ENCODE peak calls at places on chromosome 12, in eight cellular contexts. One of them, this sample, is unnamed. For H3K4me1 and H3K9me3, the result is how much of the 10 kb centered on the place peaks cover.

GRCh38 chr12:49296034-49296835 is 1.3 kb downstream of the PRPH start:
- DNase-seq in mucosa of descending colon: no peak
- DNase-seq in GM23248: peak
- DNase-seq in A549: peak
- DNase-seq in iPS DF 6.9: no peak
- DNase-seq in naive thymus-derived CD4-positive, alpha-beta T cell: peak
- DNase-seq in PC-3: peak
- DNase-seq in Panc1: no peak
- DNase-seq in this sample: peak

GRCh38 chr12:51683763-51684357 is 92.8 kb downstream of the SCN8A start:
- DNase-seq in mucosa of descending colon: no peak
- DNase-seq in GM23248: peak
- DNase-seq in A549: no peak
- DNase-seq in iPS DF 6.9: no peak
- DNase-seq in naive thymus-derived CD4-positive, alpha-beta T cell: no peak
- DNase-seq in PC-3: peak
- DNase-seq in Panc1: no peak
- DNase-seq in this sample: no peak

GRCh38 chr12:19095869-19096480 is 33.6 kb upstream of the PLEKHA5 start:
- DNase-seq in mucosa of descending colon: no peak
- DNase-seq in GM23248: peak
- DNase-seq in A549: no peak
- DNase-seq in iPS DF 6.9: no peak
- DNase-seq in naive thymus-derived CD4-positive, alpha-beta T cell: no peak
- DNase-seq in PC-3: peak
- DNase-seq in Panc1: no peak
- DNase-seq in this sample: no peak

GRCh38 chr12:57863676-57864075 is 17.1 kb upstream of the CTDSP2 start:
- DNase-seq in mucosa of descending colon: no peak
- DNase-seq in GM23248: no peak
- DNase-seq in A549: no peak
- DNase-seq in iPS DF 6.9: no peak
- DNase-seq in naive thymus-derived CD4-positive, alpha-beta T cell: no peak
- DNase-seq in PC-3: no peak
- DNase-seq in Panc1: no peak
- DNase-seq in this sample: no peak

GRCh38 chr12:126891789-126892188 is 1375.2 kb upstream of the TMEM132C start:
- DNase-seq in mucosa of descending colon: no peak
- DNase-seq in GM23248: no peak
- DNase-seq in A549: no peak
- DNase-seq in iPS DF 6.9: no peak
- DNase-seq in naive thymus-derived CD4-positive, alpha-beta T cell: no peak
- DNase-seq in PC-3: peak
- DNase-seq in Panc1: no peak
- DNase-seq in this sample: no peak

GRCh38 chr12:88856201-88856600 is 275.9 kb upstream of the KITLG start:
- DNase-seq in mucosa of descending colon: no peak
- DNase-seq in GM23248: no peak
- DNase-seq in A549: no peak
- DNase-seq in iPS DF 6.9: no peak
- DNase-seq in naive thymus-derived CD4-positive, alpha-beta T cell: no peak
- DNase-seq in PC-3: no peak
- DNase-seq in Panc1: no peak
- DNase-seq in this sample: no peak

GRCh38 chr12:117026343-117026742 is 72.9 kb downstream of the TESC start:
- DNase-seq in mucosa of descending colon: no peak
- DNase-seq in GM23248: no peak
- DNase-seq in A549: no peak
- DNase-seq in iPS DF 6.9: no peak
- DNase-seq in naive thymus-derived CD4-positive, alpha-beta T cell: no peak
- DNase-seq in PC-3: no peak
- DNase-seq in Panc1: no peak
- DNase-seq in this sample: no peak

GRCh38 chr12:27843714-27844245 is 63.7 kb upstream of the MANSC4 start:
- DNase-seq in mucosa of descending colon: no peak
- DNase-seq in GM23248: no peak
- DNase-seq in A549: no peak
- DNase-seq in iPS DF 6.9: no peak
- DNase-seq in naive thymus-derived CD4-positive, alpha-beta T cell: no peak
- DNase-seq in PC-3: no peak
- DNase-seq in Panc1: no peak
- DNase-seq in this sample: no peak

GRCh38 chr12:116130431-116130830 is 147.1 kb downstream of the MED13L start:
- DNase-seq in mucosa of descending colon: no peak
- DNase-seq in GM23248: peak
- DNase-seq in A549: no peak
- DNase-seq in iPS DF 6.9: no peak
- DNase-seq in naive thymus-derived CD4-positive, alpha-beta T cell: no peak
- DNase-seq in PC-3: no peak
- DNase-seq in Panc1: no peak
- DNase-seq in this sample: no peak

GRCh38 chr12:12505544-12506501 is 56.8 kb downstream of the DUSP16 start:
- DNase-seq in mucosa of descending colon: no peak
- DNase-seq in GM23248: peak
- DNase-seq in A549: no peak
- DNase-seq in iPS DF 6.9: no peak
- DNase-seq in naive thymus-derived CD4-positive, alpha-beta T cell: no peak
- DNase-seq in PC-3: no peak
- DNase-seq in Panc1: no peak
- DNase-seq in this sample: no peak

GRCh38 chr12:53990311-53991076 is 5.5 kb downstream of the HOXC10 start:
- DNase-seq in mucosa of descending colon: no peak
- DNase-seq in GM23248: peak
- DNase-seq in A549: no peak
- DNase-seq in iPS DF 6.9: no peak
- DNase-seq in naive thymus-derived CD4-positive, alpha-beta T cell: no peak
- DNase-seq in PC-3: peak
- DNase-seq in Panc1: no peak
- DNase-seq in this sample: no peak

GRCh38 chr12:53993397-53994267 is 6.3 kb upstream of the HOXC9 start:
- DNase-seq in mucosa of descending colon: peak
- DNase-seq in GM23248: no peak
- DNase-seq in A549: no peak
- DNase-seq in iPS DF 6.9: no peak
- DNase-seq in naive thymus-derived CD4-positive, alpha-beta T cell: no peak
- DNase-seq in PC-3: no peak
- DNase-seq in Panc1: no peak
- DNase-seq in this sample: no peak

GRCh38 chr12:53994268-53994690 is 5.7 kb upstream of the HOXC9 start:
- DNase-seq in mucosa of descending colon: peak
- DNase-seq in GM23248: no peak
- DNase-seq in A549: no peak
- DNase-seq in iPS DF 6.9: no peak
- DNase-seq in naive thymus-derived CD4-positive, alpha-beta T cell: no peak
- DNase-seq in PC-3: no peak
- DNase-seq in Panc1: no peak
- DNase-seq in this sample: no peak

GRCh38 chr12:53991077-53991460 is 6.1 kb downstream of the HOXC10 start:
- DNase-seq in mucosa of descending colon: no peak
- DNase-seq in GM23248: peak
- DNase-seq in A549: no peak
- DNase-seq in iPS DF 6.9: no peak
- DNase-seq in naive thymus-derived CD4-positive, alpha-beta T cell: no peak
- DNase-seq in PC-3: peak
- DNase-seq in Panc1: no peak
- DNase-seq in this sample: no peak

GRCh38 chr12:53992377-53992776 is 7.4 kb downstream of the HOXC10 start:
- DNase-seq in mucosa of descending colon: peak
- DNase-seq in GM23248: no peak
- DNase-seq in A549: no peak
- DNase-seq in iPS DF 6.9: no peak
- DNase-seq in naive thymus-derived CD4-positive, alpha-beta T cell: no peak
- DNase-seq in PC-3: no peak
- DNase-seq in Panc1: no peak
- DNase-seq in this sample: no peak
- H3K4me1 ChIP-seq in mucosa of descending colon: under half
- H3K4me1 ChIP-seq in GM23248: under half
- H3K4me1 ChIP-seq in A549: under half
- H3K4me1 ChIP-seq in iPS DF 6.9: under half
- H3K4me1 ChIP-seq in naive thymus-derived CD4-positive, alpha-beta T cell: under half
- H3K4me1 ChIP-seq in PC-3: half or more
- H3K4me1 ChIP-seq in Panc1: under half
- H3K4me1 ChIP-seq in this sample: under half

GRCh38 chr12:107558816-107559382 is 126.7 kb upstream of the PWP1 start:
- DNase-seq in mucosa of descending colon: no peak
- DNase-seq in GM23248: no peak
- DNase-seq in A549: no peak
- DNase-seq in iPS DF 6.9: no peak
- DNase-seq in naive thymus-derived CD4-positive, alpha-beta T cell: no peak
- DNase-seq in PC-3: no peak
- DNase-seq in Panc1: no peak
- DNase-seq in this sample: no peak

GRCh38 chr12:107557026-107557425 is 128.6 kb upstream of the PWP1 start:
- DNase-seq in mucosa of descending colon: no peak
- DNase-seq in GM23248: no peak
- DNase-seq in A549: no peak
- DNase-seq in iPS DF 6.9: no peak
- DNase-seq in naive thymus-derived CD4-positive, alpha-beta T cell: no peak
- DNase-seq in PC-3: no peak
- DNase-seq in Panc1: no peak
- DNase-seq in this sample: no peak

GRCh38 chr12:107560194-107560905 is 125.2 kb upstream of the PWP1 start:
- DNase-seq in mucosa of descending colon: no peak
- DNase-seq in GM23248: no peak
- DNase-seq in A549: no peak
- DNase-seq in iPS DF 6.9: no peak
- DNase-seq in naive thymus-derived CD4-positive, alpha-beta T cell: no peak
- DNase-seq in PC-3: no peak
- DNase-seq in Panc1: no peak
- DNase-seq in this sample: no peak

GRCh38 chr12:107557589-107558100 is 128.0 kb upstream of the PWP1 start:
- DNase-seq in mucosa of descending colon: no peak
- DNase-seq in GM23248: no peak
- DNase-seq in A549: no peak
- DNase-seq in iPS DF 6.9: no peak
- DNase-seq in naive thymus-derived CD4-positive, alpha-beta T cell: no peak
- DNase-seq in PC-3: no peak
- DNase-seq in Panc1: no peak
- DNase-seq in this sample: no peak

DNA sequence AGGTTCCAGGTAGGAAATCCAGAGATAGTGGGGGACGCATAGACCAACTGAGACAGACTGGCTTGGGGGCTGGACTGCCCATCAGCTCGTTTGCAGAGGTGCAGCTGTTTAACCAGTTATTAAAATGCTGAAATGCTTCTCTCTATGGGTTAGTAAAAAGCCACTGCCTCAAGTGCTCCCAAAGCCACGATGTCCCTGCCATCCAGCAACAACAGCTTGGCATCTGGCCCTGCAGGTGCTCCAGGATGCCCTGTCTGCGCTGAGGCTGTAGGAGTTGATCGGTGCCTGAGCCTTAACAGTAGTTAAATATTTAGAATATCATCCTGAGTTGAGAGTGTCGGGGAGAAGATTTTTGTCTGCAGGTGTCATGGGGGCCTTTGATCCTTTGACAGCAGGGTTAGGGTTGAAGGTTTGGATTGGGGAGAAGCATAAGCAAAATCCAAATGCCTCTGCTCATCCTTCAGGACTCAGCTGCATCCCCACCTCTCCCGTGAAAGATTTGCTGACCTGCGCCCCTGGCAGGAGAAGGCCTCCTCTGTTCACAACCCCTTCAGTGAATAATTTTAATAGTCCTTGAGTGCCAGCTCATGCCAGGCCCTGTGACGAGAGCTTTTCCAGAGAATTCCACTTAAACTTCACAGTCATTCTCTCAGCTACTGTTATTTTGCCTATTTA is 127.3 kb upstream of the PWP1 start:
- DNase-seq in mucosa of descending colon: no peak
- DNase-seq in GM23248: no peak
- DNase-seq in A549: no peak
- DNase-seq in iPS DF 6.9: no peak
- DNase-seq in naive thymus-derived CD4-positive, alpha-beta T cell: no peak
- DNase-seq in PC-3: no peak
- DNase-seq in Panc1: no peak
- DNase-seq in this sample: no peak
- H3K9me3 ChIP-seq in mucosa of descending colon: under half
- H3K9me3 ChIP-seq in GM23248: under half
- H3K9me3 ChIP-seq in A549: under half
- H3K9me3 ChIP-seq in iPS DF 6.9: under half
- H3K9me3 ChIP-seq in naive thymus-derived CD4-positive, alpha-beta T cell: under half
- H3K9me3 ChIP-seq in PC-3: under half
- H3K9me3 ChIP-seq in Panc1: under half
- H3K9me3 ChIP-seq in this sample: under half

GRCh38 chr12:3580071-3580749 is 89.2 kb downstream of the PRMT8 start:
- DNase-seq in mucosa of descending colon: no peak
- DNase-seq in GM23248: no peak
- DNase-seq in A549: no peak
- DNase-seq in iPS DF 6.9: no peak
- DNase-seq in naive thymus-derived CD4-positive, alpha-beta T cell: no peak
- DNase-seq in PC-3: no peak
- DNase-seq in Panc1: no peak
- DNase-seq in this sample: no peak

GRCh38 chr12:3574986-3575385 is 84.0 kb downstream of the PRMT8 start:
- DNase-seq in mucosa of descending colon: no peak
- DNase-seq in GM23248: no peak
- DNase-seq in A549: no peak
- DNase-seq in iPS DF 6.9: no peak
- DNase-seq in naive thymus-derived CD4-positive, alpha-beta T cell: no peak
- DNase-seq in PC-3: no peak
- DNase-seq in Panc1: no peak
- DNase-seq in this sample: no peak

GRCh38 chr12:3583656-3584334 is 92.8 kb downstream of the PRMT8 start:
- DNase-seq in mucosa of descending colon: no peak
- DNase-seq in GM23248: no peak
- DNase-seq in A549: no peak
- DNase-seq in iPS DF 6.9: no peak
- DNase-seq in naive thymus-derived CD4-positive, alpha-beta T cell: no peak
- DNase-seq in PC-3: no peak
- DNase-seq in Panc1: no peak
- DNase-seq in this sample: no peak

GRCh38 chr12:3576891-3577290 is 85.9 kb downstream of the PRMT8 start:
- DNase-seq in mucosa of descending colon: no peak
- DNase-seq in GM23248: no peak
- DNase-seq in A549: no peak
- DNase-seq in iPS DF 6.9: no peak
- DNase-seq in naive thymus-derived CD4-positive, alpha-beta T cell: no peak
- DNase-seq in PC-3: no peak
- DNase-seq in Panc1: no peak
- DNase-seq in this sample: no peak

GRCh38 chr12:3578557-3578956 is 87.6 kb downstream of the PRMT8 start:
- DNase-seq in mucosa of descending colon: no peak
- DNase-seq in GM23248: no peak
- DNase-seq in A549: no peak
- DNase-seq in iPS DF 6.9: no peak
- DNase-seq in naive thymus-derived CD4-positive, alpha-beta T cell: no peak
- DNase-seq in PC-3: no peak
- DNase-seq in Panc1: no peak
- DNase-seq in this sample: no peak
- H3K4me3 ChIP-seq in mucosa of descending colon: no peak
- H3K4me3 ChIP-seq in GM23248: no peak
- H3K4me3 ChIP-seq in A549: no peak
- H3K4me3 ChIP-seq in iPS DF 6.9: no peak
- H3K4me3 ChIP-seq in naive thymus-derived CD4-positive, alpha-beta T cell: no peak
- H3K4me3 ChIP-seq in PC-3: no peak
- H3K4me3 ChIP-seq in Panc1: no peak
- H3K4me3 ChIP-seq in this sample: no peak

GRCh38 chr12:47007048-47007447 is 72.4 kb upstream of the PCED1B start:
- DNase-seq in mucosa of descending colon: no peak
- DNase-seq in GM23248: no peak
- DNase-seq in A549: no peak
- DNase-seq in iPS DF 6.9: no peak
- DNase-seq in naive thymus-derived CD4-positive, alpha-beta T cell: no peak
- DNase-seq in PC-3: no peak
- DNase-seq in Panc1: no peak
- DNase-seq in this sample: no peak

GRCh38 chr12:46998811-46999368 is 80.5 kb upstream of the PCED1B start:
- DNase-seq in mucosa of descending colon: no peak
- DNase-seq in GM23248: peak
- DNase-seq in A549: no peak
- DNase-seq in iPS DF 6.9: no peak
- DNase-seq in naive thymus-derived CD4-positive, alpha-beta T cell: no peak
- DNase-seq in PC-3: peak
- DNase-seq in Panc1: no peak
- DNase-seq in this sample: no peak

GRCh38 chr12:47004634-47005033 is 74.8 kb upstream of the PCED1B start:
- DNase-seq in mucosa of descending colon: no peak
- DNase-seq in GM23248: no peak
- DNase-seq in A549: no peak
- DNase-seq in iPS DF 6.9: no peak
- DNase-seq in naive thymus-derived CD4-positive, alpha-beta T cell: no peak
- DNase-seq in PC-3: no peak
- DNase-seq in Panc1: no peak
- DNase-seq in this sample: no peak
- H3K4me1 ChIP-seq in mucosa of descending colon: under half
- H3K4me1 ChIP-seq in GM23248: under half
- H3K4me1 ChIP-seq in A549: under half
- H3K4me1 ChIP-seq in iPS DF 6.9: under half
- H3K4me1 ChIP-seq in naive thymus-derived CD4-positive, alpha-beta T cell: under half
- H3K4me1 ChIP-seq in PC-3: under half
- H3K4me1 ChIP-seq in Panc1: under half
- H3K4me1 ChIP-seq in this sample: under half

This sample was measured in CD8-positive, alpha-beta memory T cell.